ENCODE peak calls at places on chromosomes 5 and 9, in seven cellular contexts. O is NCI-H748 treated with DMSO at 0.1 percent for 48 hours; R is stimulated activated CD8-positive, alpha-beta memory T cell treated with anti-CD3 and anti-CD28 coated beads, Interleukin-4, amount 100 ng/mL, for 1 hour; Q is neural crest cell; K is heart right ventricle; S is AG09309; Y is RPMI8226. U is an unnamed sample.

GRCh38 chr5:77266291-77266690 is 55.8 kb downstream of the PDE8B start:
- DNase-seq in Q (no peak), Y (no peak), K (no peak), S (no peak), O (no peak), R (no peak), U (no peak)

GRCh38 chr5:111495159-111495558 is 17.2 kb downstream of the STARD4 start:
- DNase-seq in Q (no peak), Y (no peak), S (no peak), O (no peak), R (no peak), K (no peak), U (no peak)

GRCh38 chr5:113081881-113082546 is 105.4 kb downstream of the DCP2 start:
- DNase-seq in Y (no peak), K (no peak), R (no peak), O (no peak), S (peak), Q (no peak), U (no peak)

GRCh38 chr9:116501871-116502270 is 185.2 kb upstream of the TRIM32 start:
- DNase-seq in K (no peak), Y (no peak), S (no peak), R (no peak), O (no peak), Q (no peak), U (no peak)

GRCh38 chr9:130235558-130236435 is 29.8 kb upstream of the HMCN2 start:
- DNase-seq in R (peak), K (peak), O (peak), Y (peak), S (no peak), Q (peak), U (peak)

GRCh38 chr9:37994639-37995347 is 74.2 kb downstream of the SHB start:
- DNase-seq in Y (peak), R (no peak), Q (no peak), S (no peak), O (peak), K (peak), U (peak)

GRCh38 chr5:368162-369084 is 46.9 kb downstream of the AHRR start:
- DNase-seq in S (peak), R (no peak), O (no peak), Y (peak), Q (no peak), K (peak), U (peak)

GRCh38 chr9:7342721-7343120 is 456.9 kb downstream of the DMAC1 start:
- DNase-seq in O (no peak), Q (no peak), K (no peak), S (no peak), Y (no peak), R (no peak), U (no peak)

GRCh38 chr5:97075649-97076048 is 66.8 kb downstream of the LIX1 start:
- DNase-seq in R (no peak), K (no peak), S (no peak), Q (no peak), Y (no peak), O (no peak), U (no peak)

GRCh38 chr9:134173127-134174072 is 9.0 kb upstream of the RNU6ATAC start:
- DNase-seq in O (no peak), S (no peak), Y (no peak), K (no peak), Q (no peak), R (no peak), U (no peak)

GRCh38 chr5:32163053-32163452 is 11.1 kb downstream of the GOLPH3 start:
- DNase-seq in K (no peak), S (no peak), R (no peak), Y (no peak), Q (no peak), O (no peak), U (no peak)

GRCh38 chr5:58149345-58149744 is 310.5 kb downstream of the PLK2 start:
- DNase-seq in Y (no peak), R (no peak), Q (no peak), S (no peak), K (no peak), O (no peak), U (no peak)

U was measured in D341Med.